ENCODE peak calls at places on chromosomes 4 and X, in six cellular contexts. F, N, I, M, L and Z are unnamed samples.

GRCh38 chrX:18617351-18617750 is 54.6 kb downstream of the RS1 start:
- DNase-seq in M (peak), F (peak), I (no peak), L (no peak), N (no peak), Z (no peak)

GRCh38 chr4:69051576-69051943 is 44.7 kb upstream of the UGT2B7 start:
- DNase-seq in M (no peak), N (no peak), I (no peak), F (no peak), L (no peak), Z (no peak)

GRCh38 chr4:177511611-177512010 is 69.4 kb upstream of the AGA start:
- DNase-seq in M (peak), F (peak), N (no peak), I (no peak), L (no peak), Z (no peak)

GRCh38 chr4:182175788-182176519 is 67.2 kb upstream of the TENM3 start:
- DNase-seq in M (no peak), F (no peak), N (no peak), I (no peak), L (no peak), Z (no peak)

GRCh38 chr4:161419822-161420221 is 744.0 kb downstream of the FSTL5 start:
- DNase-seq in F (no peak), I (no peak), N (no peak), M (no peak), L (no peak), Z (no peak)

GRCh38 chr4:98804403-98804802 is 124.5 kb downstream of the EIF4E start:
- DNase-seq in F (no peak), I (no peak), M (no peak), L (no peak), N (no peak), Z (no peak)

GRCh38 chr4:108378164-108378563 is 209.4 kb upstream of the LEF1 start:
- DNase-seq in F (no peak), M (no peak), I (no peak), L (no peak), N (no peak), Z (no peak)

GRCh38 chr4:86564795-86565194 is 29.3 kb upstream of the PTPN13 start:
- DNase-seq in I (no peak), M (no peak), L (no peak), N (no peak), F (no peak), Z (no peak)

GRCh38 chrX:53831662-53832635 is 145.4 kb upstream of the HUWE1 start:
- DNase-seq in F (peak), N (no peak), L (no peak), M (peak), I (no peak), Z (peak)

DNA sequence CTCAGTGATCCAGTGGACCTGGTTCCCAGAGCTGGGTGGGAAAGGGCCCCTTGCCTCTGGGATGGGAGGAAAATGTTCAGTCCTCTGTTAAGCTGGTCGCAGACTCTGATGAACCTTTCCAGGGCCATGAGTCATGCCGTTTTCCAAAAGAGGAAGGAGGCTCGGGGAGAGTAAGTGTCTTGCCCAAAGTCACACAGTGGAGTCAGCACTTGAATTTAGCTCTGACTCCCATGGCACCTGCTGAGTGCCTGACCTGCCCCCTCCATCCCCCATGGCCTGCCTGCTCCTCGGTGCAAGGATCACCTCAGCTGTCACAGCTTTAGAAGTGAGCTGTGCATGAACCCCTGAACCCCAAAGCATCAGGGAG is 14.0 kb upstream of the KIAA0232 start:
- DNase-seq in N (no peak), F (peak), M (no peak), L (peak), I (peak), Z (no peak)
- H3K27ac ChIP-seq in N (no peak), F (peak), M (peak), L (no peak), I (peak), Z (no peak)

DNA sequence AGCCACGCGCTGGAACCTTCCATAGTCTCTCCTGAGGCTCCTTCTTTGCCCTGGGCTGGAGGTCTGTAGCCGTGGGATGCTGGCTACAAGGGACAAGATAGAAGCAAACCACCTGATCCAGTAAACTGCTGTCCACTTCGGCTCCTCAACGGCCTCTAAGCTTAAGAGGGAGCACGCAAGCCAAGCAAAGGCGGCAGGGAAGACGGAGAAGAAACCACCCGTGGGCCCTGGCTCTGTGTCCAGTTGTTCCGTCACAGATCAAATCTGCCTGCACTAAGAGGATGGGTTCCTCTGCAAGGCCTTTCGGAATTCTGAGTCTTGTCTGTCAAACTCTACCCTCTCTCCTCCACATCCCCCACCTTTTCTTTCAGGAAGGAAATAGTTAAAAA is 401 bp upstream of the EDNRA start:
- DNase-seq in L (no peak), N (no peak), I (no peak), M (no peak), F (no peak), Z (no peak)
- H3K27ac ChIP-seq in L (peak), N (no peak), I (no peak), M (no peak), F (no peak), Z (no peak)

GRCh38 chr4:1973661-1974060 is 35.1 kb downstream of the NELFA start:
- DNase-seq in L (peak), I (no peak), F (no peak), M (no peak), N (no peak), Z (no peak)
- H3K27ac ChIP-seq in L (no peak), I (no peak), F (no peak), M (no peak), N (no peak), Z (no peak)

DNA sequence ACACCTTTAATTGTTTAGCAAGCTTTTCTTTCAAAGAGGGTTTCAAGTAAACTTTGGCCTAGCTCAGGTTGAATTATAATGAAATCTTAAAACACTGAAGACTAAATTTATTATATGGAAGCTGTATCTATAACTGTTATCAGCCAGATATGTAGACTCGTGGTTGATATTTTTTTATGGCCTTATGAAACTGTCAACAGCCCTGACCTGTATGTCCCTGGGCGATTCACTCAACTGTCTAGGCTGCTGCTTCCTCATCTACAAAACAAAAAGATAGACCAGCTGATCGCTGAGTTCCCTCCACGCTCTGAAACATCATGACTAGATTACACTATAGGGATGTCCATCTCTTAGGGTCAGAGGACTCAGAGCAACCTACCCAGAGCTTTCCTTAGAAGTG is 21.1 kb upstream of the PDK3 start:
- DNase-seq in N (no peak), I (no peak), F (no peak), L (no peak), M (no peak), Z (no peak)
- H3K27ac ChIP-seq in N (no peak), I (no peak), F (no peak), L (no peak), M (no peak), Z (no peak)

DNA sequence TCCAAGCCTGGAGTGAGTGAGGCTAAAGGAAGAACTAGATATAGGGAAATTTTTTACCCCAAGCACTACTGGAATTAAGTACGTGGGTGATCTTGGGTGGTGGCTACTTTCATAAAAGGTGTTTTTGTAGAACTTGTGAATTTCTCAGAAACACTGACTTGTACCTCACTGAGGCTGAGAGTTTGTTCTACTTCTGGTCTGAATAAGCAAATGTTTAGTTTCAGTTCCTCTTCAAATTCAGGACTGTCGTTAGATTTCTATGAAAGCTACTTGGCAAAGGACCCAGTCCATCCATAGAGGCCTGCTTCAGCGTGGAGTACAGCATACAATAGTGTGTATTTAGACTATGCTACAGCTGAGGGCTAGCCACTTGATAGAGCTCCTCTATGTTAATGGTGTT is 86.5 kb downstream of the PDGFRA start:
- DNase-seq in M (no peak), F (no peak), L (no peak), I (no peak), N (no peak), Z (no peak)
- H3K27ac ChIP-seq in M (no peak), F (no peak), L (no peak), I (no peak), N (no peak), Z (no peak)

GRCh38 chr4:6275898-6276563 is 6.4 kb downstream of the WFS1 start:
- DNase-seq in M (no peak), F (no peak), N (no peak), L (no peak), I (no peak), Z (no peak)

GRCh38 chr4:6278801-6279197 is 9.1 kb downstream of the WFS1 start:
- DNase-seq in I (no peak), F (peak), L (no peak), M (no peak), N (no peak), Z (no peak)

GRCh38 chr4:6277139-6277802 is 7.6 kb downstream of the WFS1 start:
- DNase-seq in M (no peak), L (no peak), F (no peak), N (no peak), I (no peak), Z (no peak)

GRCh38 chr4:6279582-6280289 is 10.1 kb downstream of the WFS1 start:
- DNase-seq in M (no peak), N (no peak), F (no peak), L (no peak), I (no peak), Z (no peak)

DNA sequence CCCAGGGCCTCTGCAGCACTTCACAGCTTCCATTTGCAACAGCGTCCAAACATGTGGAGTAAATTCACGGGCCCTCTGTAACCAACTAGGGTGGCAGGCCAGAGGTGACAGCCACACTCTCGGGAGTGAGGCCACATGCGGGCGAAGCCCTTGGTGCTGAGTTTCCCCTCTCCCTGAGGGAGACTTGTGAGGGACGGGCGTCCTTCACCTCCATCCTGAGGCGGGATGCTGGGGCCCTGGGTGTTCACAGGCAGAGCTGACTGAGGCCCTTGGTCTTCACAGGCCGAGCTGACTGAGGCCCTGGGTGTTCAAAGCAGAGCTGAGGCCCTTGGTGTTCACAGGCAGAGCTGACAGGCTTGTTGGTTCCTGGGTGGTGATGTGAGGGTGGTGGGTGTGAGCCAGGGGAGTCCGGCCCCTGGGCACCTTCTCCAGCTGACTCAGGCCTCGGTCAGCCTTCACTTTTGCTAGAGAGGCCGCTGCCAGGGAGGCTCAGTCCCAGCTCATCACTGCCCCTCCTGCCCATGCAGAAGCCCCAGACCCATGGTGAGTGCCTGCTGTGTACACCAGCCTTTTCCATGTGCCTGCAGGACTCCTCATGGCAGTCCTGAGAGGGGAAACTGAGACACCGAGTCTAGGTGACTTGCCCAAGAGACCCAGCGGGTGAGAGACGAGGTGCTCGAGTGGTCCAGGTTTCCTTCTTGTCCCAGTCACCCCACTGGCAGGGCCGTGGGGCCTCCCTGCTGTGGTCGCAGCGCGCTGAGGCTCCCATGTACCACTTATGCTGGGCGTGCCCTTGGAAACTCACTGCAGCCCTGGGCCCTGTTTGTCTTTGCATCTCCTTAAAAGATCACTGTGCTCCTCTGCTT is 8.5 kb downstream of the WFS1 start:
- DNase-seq in M (no peak), N (no peak), L (no peak), I (no peak), F (no peak), Z (no peak)
- H3K27ac ChIP-seq in M (no peak), N (no peak), L (peak), I (no peak), F (no peak), Z (no peak)